ENCODE peak calls at places on chromosomes 4 and X, in six cellular contexts. One of them, this sample, is unnamed.

GRCh38 chr4:173522160-173522873 is 7.7 kb downstream of the HAND2 start:
- DNase-seq in amygdala: no peak
- DNase-seq in renal cortical epithelial cell: no peak
- DNase-seq in CD8-positive, alpha-beta T cell: no peak
- DNase-seq in occipital lobe: no peak
- DNase-seq in T-cell: no peak
- DNase-seq in this sample: no peak

GRCh38 chr4:70979445-70980008 is 13.9 kb upstream of the DCK start:
- DNase-seq in T-cell: no peak
- DNase-seq in renal cortical epithelial cell: no peak
- DNase-seq in occipital lobe: no peak
- DNase-seq in amygdala: no peak
- DNase-seq in CD8-positive, alpha-beta T cell: no peak
- DNase-seq in this sample: no peak

GRCh38 chr4:32864713-32865351 is 2144.7 kb downstream of the PCDH7 start:
- DNase-seq in occipital lobe: no peak
- DNase-seq in renal cortical epithelial cell: no peak
- DNase-seq in CD8-positive, alpha-beta T cell: no peak
- DNase-seq in amygdala: no peak
- DNase-seq in T-cell: no peak
- DNase-seq in this sample: no peak

GRCh38 chr4:22962186-22962786 is 269.5 kb downstream of the GBA3 start:
- DNase-seq in CD8-positive, alpha-beta T cell: no peak
- DNase-seq in renal cortical epithelial cell: peak; percentile 62
- DNase-seq in T-cell: no peak
- DNase-seq in amygdala: no peak
- DNase-seq in occipital lobe: no peak
- DNase-seq in this sample: no peak

GRCh38 chr4:95142877-95143412 is 385.2 kb downstream of the BMPR1B start:
- DNase-seq in T-cell: no peak
- DNase-seq in renal cortical epithelial cell: no peak
- DNase-seq in CD8-positive, alpha-beta T cell: no peak
- DNase-seq in amygdala: no peak
- DNase-seq in occipital lobe: no peak
- DNase-seq in this sample: no peak

GRCh38 chr4:44448548-44449443 is at the start of gene KCTD8:
- DNase-seq in renal cortical epithelial cell: peak; percentile 34
- DNase-seq in T-cell: peak; percentile 29
- DNase-seq in CD8-positive, alpha-beta T cell: peak; percentile 6
- DNase-seq in amygdala: peak; percentile 91
- DNase-seq in occipital lobe: peak; percentile 95
- DNase-seq in this sample: no peak

GRCh38 chr4:72975488-72975784 is 94.1 kb downstream of the COX18 start:
- DNase-seq in occipital lobe: no peak
- DNase-seq in CD8-positive, alpha-beta T cell: no peak
- DNase-seq in T-cell: no peak
- DNase-seq in amygdala: no peak
- DNase-seq in renal cortical epithelial cell: peak; percentile 36
- DNase-seq in this sample: no peak

GRCh38 chrX:108584617-108585211 is 145.1 kb downstream of the COL4A5 start:
- DNase-seq in CD8-positive, alpha-beta T cell: no peak
- DNase-seq in T-cell: no peak
- DNase-seq in occipital lobe: no peak
- DNase-seq in renal cortical epithelial cell: peak; percentile 1
- DNase-seq in amygdala: peak; percentile 0
- DNase-seq in this sample: no peak

GRCh38 chr4:121030151-121030550 is 42.2 kb downstream of the NDNF start:
- DNase-seq in CD8-positive, alpha-beta T cell: no peak
- DNase-seq in occipital lobe: no peak
- DNase-seq in amygdala: no peak
- DNase-seq in T-cell: no peak
- DNase-seq in renal cortical epithelial cell: no peak
- DNase-seq in this sample: no peak

GRCh38 chrX:11698747-11699146 is 33.0 kb upstream of the ARHGAP6 start:
- DNase-seq in T-cell: no peak
- DNase-seq in amygdala: no peak
- DNase-seq in CD8-positive, alpha-beta T cell: no peak
- DNase-seq in occipital lobe: no peak
- DNase-seq in renal cortical epithelial cell: no peak
- DNase-seq in this sample: no peak

GRCh38 chrX:120697053-120697452 is 67.2 kb upstream of the C1GALT1C1 start:
- DNase-seq in occipital lobe: no peak
- DNase-seq in renal cortical epithelial cell: no peak
- DNase-seq in CD8-positive, alpha-beta T cell: no peak
- DNase-seq in amygdala: no peak
- DNase-seq in T-cell: peak; percentile 67
- DNase-seq in this sample: peak; percentile 3